ENCODE peak calls at places on chromosomes 3 and 15, in eight cellular contexts. Q is cardiac muscle cell, X is right cardiac atrium, L is psoas muscle, S is Panc1, Y is OCI-LY7, I is body of pancreas, K is ovary. G is an unnamed sample. For H3K4me1, the result is how much of the 10 kb centered on the place peaks cover.

GRCh38 chr3:19171794-19172193 is 23.5 kb downstream of the KCNH8 start:
- DNase-seq in Q (no peak), X (no peak), L (no peak), S (no peak), Y (no peak), I (no peak), K (no peak), G (no peak)

GRCh38 chr3:140363801-140364200 is 314.1 kb upstream of the TRIM42 start:
- DNase-seq in Q (peak), X (peak), L (no peak), S (no peak), Y (no peak), I (peak), K (peak), G (no peak)

GRCh38 chr3:127754411-127755304 is 67.7 kb downstream of the MGLL start:
- DNase-seq in Q (no peak), X (no peak), L (no peak), S (no peak), Y (no peak), I (no peak), K (no peak), G (no peak)

GRCh38 chr3:50010959-50011358 is 71.0 kb downstream of the RBM6 start:
- DNase-seq in Q (no peak), X (no peak), L (no peak), S (peak), Y (no peak), I (no peak), K (no peak), G (no peak)

GRCh38 chr3:141094851-141095545 is 43.9 kb downstream of the SPSB4 start:
- DNase-seq in Q (peak), X (peak), L (peak), S (no peak), Y (no peak), I (peak), K (peak), G (peak)

GRCh38 chr15:99130314-99130713 is 25.4 kb downstream of the SYNM start:
- DNase-seq in Q (no peak), X (no peak), L (no peak), S (no peak), Y (no peak), I (no peak), K (no peak), G (no peak)

GRCh38 chr3:182686033-182686886 is 107.0 kb upstream of the ATP11B start:
- DNase-seq in Q (no peak), X (no peak), L (no peak), S (no peak), Y (no peak), I (no peak), K (no peak), G (no peak)

GRCh38 chr3:40404591-40405198 is 17.7 kb downstream of the ENTPD3 start:
- DNase-seq in Q (no peak), X (no peak), L (no peak), S (no peak), Y (no peak), I (no peak), K (no peak), G (no peak)

GRCh38 chr3:48919215-48920138 is 835 bp downstream of the ARIH2 start:
- DNase-seq in Q (peak), X (peak), L (peak), S (peak), Y (peak), I (peak), K (no peak), G (peak)

GRCh38 chr15:101568304-101568703 is 78.8 kb upstream of the PCSK6 start:
- DNase-seq in Q (no peak), X (no peak), L (no peak), S (no peak), Y (no peak), I (no peak), K (no peak), G (no peak)

GRCh38 chr3:197942956-197943556 is 6.9 kb upstream of the RPL35A start:
- DNase-seq in Q (peak), X (no peak), L (no peak), S (no peak), Y (peak), I (no peak), K (no peak), G (peak)

GRCh38 chr15:67303490-67304363 is 49.1 kb downstream of the IQCH start:
- DNase-seq in Q (peak), X (no peak), L (no peak), S (peak), Y (peak), I (peak), K (no peak), G (peak)

GRCh38 chr3:16932877-16933276 is 48.1 kb downstream of the PLCL2 start:
- DNase-seq in Q (no peak), X (no peak), L (no peak), S (no peak), Y (no peak), I (no peak), K (no peak), G (peak)

GRCh38 chr3:99545941-99546580 is 92.3 kb upstream of the COL8A1 start:
- DNase-seq in Q (peak), X (no peak), L (no peak), S (no peak), Y (no peak), I (no peak), K (no peak), G (no peak)

GRCh38 chr3:42839616-42840015 is 30.4 kb downstream of the ACKR2 start:
- DNase-seq in Q (peak), X (no peak), L (no peak), S (peak), Y (peak), I (peak), K (peak), G (peak)

GRCh38 chr3:74643636-74644035 is 29.2 kb upstream of the CNTN3 start:
- DNase-seq in Q (peak), X (peak), L (peak), S (no peak), Y (no peak), I (peak), K (peak), G (no peak)

GRCh38 chr3:72932416-72932815 is 44.6 kb downstream of the GXYLT2 start:
- DNase-seq in Q (no peak), X (no peak), L (no peak), S (no peak), Y (no peak), I (no peak), K (no peak), G (no peak)

GRCh38 chr3:10515396-10515795 is 10.0 kb upstream of the ATP2B2 start:
- DNase-seq in Q (no peak), X (no peak), L (no peak), S (no peak), Y (peak), I (no peak), K (no peak), G (no peak)

GRCh38 chr15:49036650-49037545 is 9.3 kb downstream of the SECISBP2L start:
- DNase-seq in Q (peak), X (no peak), L (no peak), S (no peak), Y (no peak), I (no peak), K (no peak), G (no peak)

GRCh38 chr3:49493901-49494300 is 23.8 kb downstream of the DAG1 start:
- DNase-seq in Q (no peak), X (no peak), L (no peak), S (no peak), Y (no peak), I (no peak), K (no peak), G (no peak)

GRCh38 chr3:130621824-130622223 is 104.8 kb downstream of the COL6A6 start:
- DNase-seq in Q (no peak), X (no peak), L (no peak), S (no peak), Y (no peak), I (no peak), K (no peak), G (no peak)

GRCh38 chr3:15754047-15754446 is 43.7 kb downstream of the ANKRD28 start:
- DNase-seq in Q (peak), X (no peak), L (no peak), S (no peak), Y (no peak), I (no peak), K (no peak), G (no peak)

GRCh38 chr15:69523010-69524001 is 70.7 kb downstream of the RPLP1 start:
- DNase-seq in Q (peak), X (peak), L (peak), S (peak), Y (peak), I (peak), K (peak), G (peak)

GRCh38 chr3:124586126-124587052 is 143.9 kb upstream of the UMPS start:
- DNase-seq in Q (no peak), X (no peak), L (no peak), S (no peak), Y (no peak), I (no peak), K (no peak), G (no peak)

GRCh38 chr3:48369685-48370329 is 2.2 kb upstream of the FBXW12 start:
- DNase-seq in Q (no peak), X (no peak), L (no peak), S (no peak), Y (no peak), I (peak), K (no peak), G (peak)

GRCh38 chr3:11567516-11568467 is 75.9 kb downstream of the VGLL4 start:
- DNase-seq in Q (peak), X (no peak), L (peak), S (no peak), Y (no peak), I (no peak), K (peak), G (no peak)

GRCh38 chr15:26729581-26729980 is 43.3 kb downstream of the GABRB3 start:
- DNase-seq in Q (no peak), X (no peak), L (no peak), S (no peak), Y (no peak), I (no peak), K (no peak), G (no peak)

GRCh38 chr15:90035095-90035834 is 34.1 kb downstream of the ZNF710 start:
- DNase-seq in Q (peak), X (peak), L (peak), S (no peak), Y (no peak), I (peak), K (peak), G (no peak)

GRCh38 chr15:51267047-51267713 is 71.2 kb downstream of the CYP19A1 start:
- DNase-seq in Q (peak), X (peak), L (no peak), S (no peak), Y (no peak), I (peak), K (no peak), G (no peak)

GRCh38 chr15:82805994-82806406 is at the start of gene FSD2:
- DNase-seq in Q (no peak), X (peak), L (peak), S (no peak), Y (peak), I (no peak), K (no peak), G (no peak)

GRCh38 chr15:68679161-68679560 is 100.4 kb downstream of the CORO2B start:
- DNase-seq in Q (no peak), X (no peak), L (no peak), S (no peak), Y (no peak), I (no peak), K (peak), G (no peak)

GRCh38 chr3:102083971-102084370 is 234.7 kb downstream of the NFKBIZ start:
- DNase-seq in Q (peak), X (no peak), L (no peak), S (no peak), Y (no peak), I (no peak), K (no peak), G (no peak)

GRCh38 chr3:74420538-74421128 is 193.8 kb downstream of the CNTN3 start:
- DNase-seq in Q (no peak), X (no peak), L (no peak), S (no peak), Y (no peak), I (no peak), K (no peak), G (no peak)

GRCh38 chr3:119294402-119294888 is 262 bp downstream of the ARHGAP31 start:
- DNase-seq in Q (no peak), X (peak), L (peak), S (no peak), Y (peak), I (peak), K (peak), G (peak)
- H3K4me1 ChIP-seq in Q (half or more), X (under half), L (under half), S (under half), Y (under half), I (under half), K (under half), G (under half)

DNA sequence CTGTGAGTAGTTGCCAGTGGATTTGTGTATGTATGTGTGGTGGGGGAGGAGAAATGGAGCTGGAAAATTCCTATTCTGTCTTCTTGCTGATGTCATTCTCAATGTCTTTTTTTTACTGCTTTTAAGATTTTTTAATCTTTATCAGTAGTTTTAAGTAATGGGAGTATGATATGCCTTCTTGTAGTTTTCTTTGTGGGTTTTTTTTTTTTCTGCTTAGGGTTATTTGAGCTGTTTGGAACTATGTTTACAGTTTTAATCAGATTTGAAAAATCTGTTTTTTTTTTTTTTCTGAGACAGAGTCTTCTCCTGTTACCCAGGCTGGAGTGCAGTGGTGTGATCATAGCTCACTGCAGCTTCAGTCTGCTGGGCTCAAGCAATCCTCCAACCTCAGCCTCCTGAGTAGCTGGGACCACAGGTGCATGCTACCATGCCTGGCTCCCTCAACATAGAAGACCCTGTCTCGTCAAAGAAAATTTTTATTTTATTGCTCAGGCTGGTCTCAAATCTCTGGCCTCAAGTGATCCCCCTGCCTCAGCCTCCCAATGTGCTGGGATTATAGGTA is 37.1 kb downstream of the RPL39L start:
- DNase-seq in Q (no peak), X (no peak), L (no peak), S (no peak), Y (no peak), I (no peak), K (no peak), G (no peak)
- H3K4me3 ChIP-seq in Q (no peak), X (peak), L (peak), S (no peak), Y (peak), I (no peak), K (peak), G (no peak)

DNA sequence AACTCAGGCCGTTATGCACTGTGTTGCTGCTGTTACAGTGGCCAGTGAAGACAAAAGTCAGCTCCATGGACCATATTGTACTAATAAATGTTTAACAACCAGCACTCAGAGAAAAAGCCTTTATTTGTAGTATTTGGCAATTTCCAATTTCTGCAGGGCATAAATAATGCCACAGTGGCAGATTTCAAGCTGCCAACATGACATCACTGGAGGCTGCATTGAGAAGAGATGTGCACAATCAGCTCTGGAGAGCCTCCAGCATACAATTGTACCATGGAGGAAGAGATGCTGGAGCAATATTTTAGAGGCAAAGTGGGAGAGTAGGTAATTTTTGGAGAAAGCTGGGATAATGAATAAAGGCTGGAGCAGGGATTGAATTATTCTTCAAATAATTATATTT is 9.7 kb upstream of the ALCAM start:
- DNase-seq in Q (no peak), X (no peak), L (no peak), S (no peak), Y (no peak), I (no peak), K (no peak), G (no peak)
- H3K4me1 ChIP-seq in Q (under half), X (under half), L (under half), S (under half), Y (under half), I (under half), K (under half), G (under half)

GRCh38 chr15:65338823-65339222 is 34.3 kb downstream of the RNU5B-1 start:
- DNase-seq in Q (no peak), X (no peak), L (no peak), S (no peak), Y (no peak), I (no peak), K (no peak), G (no peak)
- H3K4me3 ChIP-seq in Q (no peak), X (no peak), L (no peak), S (no peak), Y (no peak), I (no peak), K (no peak), G (no peak)

DNA sequence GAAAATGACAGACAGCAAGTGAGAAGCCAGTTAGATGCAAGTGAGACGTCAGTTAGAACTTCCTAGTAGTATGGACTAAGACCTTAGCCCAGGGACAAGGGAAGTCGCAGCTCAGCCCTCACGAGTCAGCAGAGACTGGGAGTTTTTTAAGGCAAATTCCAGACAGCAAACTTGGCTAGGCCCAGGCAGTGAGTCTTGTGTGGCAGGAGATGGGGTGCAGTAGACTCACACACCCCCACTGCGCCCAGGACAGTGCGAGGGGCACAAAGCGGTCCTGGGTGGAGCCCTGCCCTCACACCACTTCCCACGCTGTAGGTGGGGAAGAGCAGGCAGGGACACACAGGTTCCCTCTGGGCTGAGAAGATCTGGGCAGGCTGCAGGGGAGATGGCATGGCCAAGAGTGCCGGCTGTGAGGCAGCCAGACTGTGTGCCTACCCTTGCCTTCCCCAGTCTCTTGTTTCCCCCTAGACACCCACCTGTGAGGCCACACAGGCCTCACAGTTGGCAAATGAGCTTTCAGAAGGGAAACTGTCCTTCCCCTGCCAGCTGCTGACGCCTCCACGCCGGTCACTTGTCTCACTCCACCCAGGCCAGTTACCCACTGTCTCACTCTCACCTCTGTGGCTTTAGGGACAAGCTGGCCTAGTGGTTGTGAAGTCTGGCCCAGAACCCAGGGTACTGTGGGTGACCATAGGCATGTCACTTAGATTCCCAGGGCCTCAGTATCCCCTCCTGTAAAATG is 13.7 kb upstream of the PRKCD start:
- DNase-seq in Q (no peak), X (no peak), L (no peak), S (no peak), Y (no peak), I (no peak), K (no peak), G (no peak)
- H3K4me1 ChIP-seq in Q (under half), X (under half), L (under half), S (under half), Y (under half), I (half or more), K (under half), G (under half)

GRCh38 chr15:85402195-85402921 is 22.0 kb downstream of the AKAP13 start:
- DNase-seq in Q (no peak), X (no peak), L (no peak), S (no peak), Y (peak), I (no peak), K (no peak), G (peak)
- H3K4me3 ChIP-seq in Q (no peak), X (no peak), L (no peak), S (peak), Y (peak), I (no peak), K (no peak), G (no peak)

GRCh38 chr3:161389445-161390036 is 18.2 kb upstream of the SPTSSB start:
- DNase-seq in Q (no peak), X (no peak), L (no peak), S (no peak), Y (no peak), I (no peak), K (no peak), G (no peak)
- H3K4me1 ChIP-seq in Q (under half), X (under half), L (under half), S (under half), Y (under half), I (under half), K (under half), G (under half)

GRCh38 chr15:31341501-31342195 is 15.0 kb downstream of the KLF13 start:
- DNase-seq in Q (no peak), X (no peak), L (no peak), S (no peak), Y (peak), I (no peak), K (no peak), G (no peak)

GRCh38 chr15:31341036-31341435 is 14.4 kb downstream of the KLF13 start:
- DNase-seq in Q (no peak), X (no peak), L (no peak), S (no peak), Y (no peak), I (no peak), K (no peak), G (no peak)

GRCh38 chr15:31342781-31343626 is 16.4 kb downstream of the KLF13 start:
- DNase-seq in Q (no peak), X (no peak), L (no peak), S (no peak), Y (peak), I (no peak), K (no peak), G (no peak)

GRCh38 chr15:31343831-31344230 is 17.2 kb downstream of the KLF13 start:
- DNase-seq in Q (no peak), X (no peak), L (no peak), S (no peak), Y (no peak), I (no peak), K (no peak), G (no peak)

GRCh38 chr15:31342381-31342780 is 15.7 kb downstream of the KLF13 start:
- DNase-seq in Q (no peak), X (no peak), L (no peak), S (no peak), Y (no peak), I (no peak), K (no peak), G (no peak)
- H3K4me3 ChIP-seq in Q (no peak), X (no peak), L (no peak), S (no peak), Y (peak), I (no peak), K (no peak), G (no peak)

DNA sequence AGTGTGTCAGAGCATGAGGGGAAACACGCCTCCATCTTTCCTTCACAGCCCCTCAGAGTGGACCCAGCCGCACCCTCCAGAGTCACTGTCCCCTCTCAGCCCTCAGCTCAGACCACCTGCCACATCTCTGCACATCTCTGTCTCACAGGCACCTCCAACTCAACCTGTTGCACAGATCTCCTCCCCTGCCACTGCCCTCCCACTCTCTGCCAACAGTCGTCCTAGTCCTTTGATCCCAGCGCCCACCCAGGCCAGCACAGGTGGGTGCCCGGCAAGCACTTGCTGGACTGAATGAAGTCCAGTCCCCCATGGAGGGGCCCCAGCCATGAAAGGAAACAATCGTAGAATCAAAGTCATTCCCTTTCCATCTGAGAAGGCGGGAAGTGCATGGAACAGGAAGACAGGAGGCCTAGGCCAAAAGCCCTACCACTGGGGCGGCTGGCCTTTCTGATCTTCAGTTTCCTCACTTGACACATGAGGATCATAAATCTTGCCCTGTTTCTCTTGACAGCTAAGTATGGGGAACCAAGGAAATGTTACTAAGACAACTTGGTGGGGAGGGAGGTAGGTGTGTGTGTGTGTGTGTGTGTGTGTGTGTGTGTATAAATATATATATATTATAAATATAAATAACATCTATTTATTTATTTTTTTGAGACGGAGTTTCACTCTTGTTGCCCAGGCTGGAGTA is 28.1 kb downstream of the HCN4 start:
- DNase-seq in Q (no peak), X (no peak), L (no peak), S (no peak), Y (no peak), I (no peak), K (no peak), G (no peak)
- H3K4me1 ChIP-seq in Q (under half), X (under half), L (under half), S (under half), Y (under half), I (under half), K (under half), G (under half)

GRCh38 chr3:71601811-71602210 is 18.3 kb upstream of the FOXP1 start:
- DNase-seq in Q (peak), X (no peak), L (no peak), S (no peak), Y (no peak), I (no peak), K (no peak), G (no peak)
- H3K4me3 ChIP-seq in Q (no peak), X (no peak), L (no peak), S (no peak), Y (no peak), I (no peak), K (no peak), G (no peak)